ENCODE peak calls at places on chromosomes 6 and 20, in eight cellular contexts. M is vagina, J is heart left ventricle, G is HepG2, Y is astrocyte of the spinal cord, F is pancreas, Q is GM12878, S is heart right ventricle. K is an unnamed sample.

GRCh38 chr20:52083627-52084232 is 107.8 kb downstream of the ZFP64 start:
- DNase-seq in G (peak), M (no peak), J (no peak), Y (peak), Q (no peak), S (peak), F (no peak), K (peak)

GRCh38 chr6:158408552-158409130 is 96.4 kb downstream of the TULP4 start:
- DNase-seq in Q (no peak), F (no peak), S (peak), M (no peak), G (no peak), Y (peak), J (peak), K (peak)

GRCh38 chr6:110366241-110366640 is 8.1 kb upstream of the METTL24 start:
- DNase-seq in Q (no peak), Y (no peak), F (no peak), S (no peak), J (no peak), M (no peak), G (no peak), K (no peak)

GRCh38 chr6:139240161-139241010 is 51.4 kb downstream of the TXLNB start:
- DNase-seq in M (no peak), F (no peak), G (no peak), S (no peak), Q (no peak), Y (peak), J (peak), K (peak)

GRCh38 chr20:48189177-48189576 is 403.9 kb upstream of the SULF2 start:
- DNase-seq in G (peak), J (no peak), S (no peak), M (no peak), Q (peak), Y (peak), F (no peak), K (peak)

GRCh38 chr20:52103911-52104545 is 87.6 kb downstream of the ZFP64 start:
- DNase-seq in J (no peak), M (no peak), S (no peak), Q (no peak), F (no peak), Y (peak), G (no peak), K (no peak)

GRCh38 chr20:60295214-60295613 is 337.0 kb downstream of the CDH26 start:
- DNase-seq in Y (no peak), M (no peak), G (no peak), F (no peak), Q (no peak), S (no peak), J (no peak), K (no peak)

GRCh38 chr6:150537893-150538292 is 61.8 kb upstream of the PLEKHG1 start:
- DNase-seq in G (no peak), Q (no peak), J (no peak), M (no peak), F (no peak), S (peak), Y (no peak), K (no peak)

GRCh38 chr6:34839696-34840352 is 47.9 kb downstream of the BLTP3A start:
- DNase-seq in G (no peak), Y (no peak), S (no peak), J (no peak), Q (no peak), M (no peak), F (no peak), K (peak)

GRCh38 chr20:41693136-41693979 is 75.2 kb upstream of the CHD6 start:
- DNase-seq in M (no peak), S (peak), G (peak), F (peak), Q (peak), Y (peak), J (peak), K (peak)

GRCh38 chr6:24666097-24666615 is 543 bp downstream of the TDP2 start:
- DNase-seq in M (no peak), J (peak), F (peak), Q (no peak), Y (peak), S (no peak), G (no peak), K (no peak)

GRCh38 chr20:38599410-38599882 is 2.2 kb upstream of the ARHGAP40 start:
- DNase-seq in G (peak), Q (no peak), M (no peak), F (peak), J (peak), Y (no peak), S (peak), K (peak)

GRCh38 chr6:162442675-162443074 is 284.9 kb downstream of the PRKN start:
- DNase-seq in G (peak), S (no peak), M (no peak), Y (no peak), Q (no peak), J (no peak), F (no peak), K (no peak)

GRCh38 chr20:48619126-48620101 is 208.4 kb downstream of the PREX1 start:
- DNase-seq in J (peak), M (no peak), F (peak), G (no peak), S (peak), Y (no peak), Q (no peak), K (no peak)

GRCh38 chr6:133977983-133978895 is 25.2 kb downstream of the TBPL1 start:
- DNase-seq in M (no peak), Y (peak), J (no peak), F (no peak), Q (no peak), S (no peak), G (no peak), K (peak)

GRCh38 chr6:111565316-111566221 is 40.1 kb downstream of the TRAF3IP2 start:
- DNase-seq in Y (no peak), S (no peak), F (no peak), Q (no peak), G (peak), M (no peak), J (no peak), K (no peak)

GRCh38 chr20:60749804-60750602 is 502.1 kb upstream of the CDH4 start:
- DNase-seq in G (no peak), S (no peak), M (peak), F (no peak), J (no peak), Y (no peak), Q (no peak), K (no peak)

GRCh38 chr6:137724495-137725211 is 142.4 kb upstream of the TNFAIP3 start:
- DNase-seq in J (peak), M (no peak), Y (no peak), G (no peak), F (no peak), Q (no peak), S (peak), K (no peak)

GRCh38 chr6:107361568-107362270 is 97.6 kb downstream of the PDSS2 start:
- DNase-seq in J (no peak), F (no peak), G (peak), Y (peak), Q (no peak), S (no peak), M (no peak), K (peak)

GRCh38 chr6:147321260-147321659 is 117.0 kb downstream of the STXBP5 start:
- DNase-seq in Q (no peak), Y (no peak), M (no peak), S (no peak), G (peak), F (no peak), J (no peak), K (no peak)

GRCh38 chr6:164322533-164322932 is 908.0 kb downstream of the QKI start:
- DNase-seq in Y (peak), S (no peak), M (no peak), G (no peak), Q (no peak), F (no peak), J (no peak), K (peak)

GRCh38 chr6:34200340-34200971 is 36.2 kb upstream of the HMGA1 start:
- DNase-seq in F (no peak), J (no peak), S (no peak), Q (no peak), M (no peak), Y (no peak), G (no peak), K (peak)

GRCh38 chr20:4905612-4906011 is 95.7 kb downstream of the SLC23A2 start:
- DNase-seq in S (no peak), F (no peak), Q (no peak), J (no peak), M (no peak), Y (no peak), G (peak), K (no peak)

DNA sequence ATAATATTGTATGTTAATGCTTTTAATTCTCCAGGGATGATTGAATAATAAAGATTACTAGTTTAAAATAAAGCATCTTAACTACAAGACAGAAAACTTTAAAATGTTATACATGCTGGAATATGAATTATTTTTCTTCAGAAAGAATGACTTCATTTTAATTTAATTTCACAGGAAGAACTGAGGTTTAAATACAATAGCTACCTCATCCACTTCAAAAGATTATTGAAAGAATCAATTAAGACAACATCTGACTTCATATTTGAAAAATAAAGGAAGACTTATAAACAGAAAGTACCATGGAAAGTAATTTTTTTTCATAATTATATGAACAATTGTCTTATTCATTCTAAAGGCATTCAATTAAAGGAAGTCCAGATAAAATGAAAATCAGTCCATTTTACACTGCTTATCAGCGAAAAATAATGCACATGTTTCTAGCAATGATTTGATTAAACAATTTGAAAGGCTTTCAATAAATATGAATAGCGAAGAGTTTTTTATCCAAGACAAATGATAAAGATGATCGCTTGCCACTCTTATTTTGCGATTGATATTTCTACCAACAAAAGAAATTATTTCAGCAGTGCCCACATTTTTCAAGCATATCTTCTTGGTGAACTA is 368.5 kb upstream of the OPRM1 start:
- DNase-seq in M (no peak), J (no peak), Y (no peak), G (no peak), S (no peak), F (no peak), Q (no peak), K (no peak)
- TF ChIP-seq CTCF in M (no peak), J (no peak), Y (no peak), G (no peak), S (no peak), F (no peak), Q (no peak), K (no peak)

GRCh38 chr6:104940881-104941693 is 15.8 kb upstream of the LIN28B start:
- DNase-seq in S (no peak), M (no peak), F (peak), Q (no peak), J (no peak), Y (peak), G (peak), K (peak)
- H3K4me3 ChIP-seq in S (peak), M (peak), F (no peak), Q (no peak), J (peak), Y (peak), G (peak), K (peak)

GRCh38 chr6:31355540-31355988 is 1.4 kb downstream of the HLA-B start:
- DNase-seq in Q (no peak), M (no peak), F (no peak), J (no peak), Y (no peak), G (no peak), S (no peak), K (no peak)

GRCh38 chr6:31354788-31355539 is 2.0 kb downstream of the HLA-B start:
- DNase-seq in Q (no peak), S (no peak), G (no peak), J (no peak), Y (no peak), M (no peak), F (no peak), K (no peak)

GRCh38 chr6:31358302-31358701 is 1.3 kb upstream of the HLA-B start:
- DNase-seq in M (no peak), Q (no peak), J (no peak), G (no peak), Y (no peak), F (no peak), S (no peak), K (no peak)

GRCh38 chr6:31356946-31357466 is at the start of gene HLA-B:
- DNase-seq in M (no peak), Y (peak), Q (peak), J (peak), G (peak), S (peak), F (peak), K (peak)

GRCh38 chr6:31356216-31356945 is 598 bp downstream of the HLA-B start:
- DNase-seq in Y (no peak), J (peak), G (no peak), M (no peak), S (peak), F (peak), Q (no peak), K (peak)
- TF ChIP-seq CTCF in Y (no peak), J (no peak), G (no peak), M (no peak), S (no peak), F (no peak), Q (no peak), K (no peak)

DNA sequence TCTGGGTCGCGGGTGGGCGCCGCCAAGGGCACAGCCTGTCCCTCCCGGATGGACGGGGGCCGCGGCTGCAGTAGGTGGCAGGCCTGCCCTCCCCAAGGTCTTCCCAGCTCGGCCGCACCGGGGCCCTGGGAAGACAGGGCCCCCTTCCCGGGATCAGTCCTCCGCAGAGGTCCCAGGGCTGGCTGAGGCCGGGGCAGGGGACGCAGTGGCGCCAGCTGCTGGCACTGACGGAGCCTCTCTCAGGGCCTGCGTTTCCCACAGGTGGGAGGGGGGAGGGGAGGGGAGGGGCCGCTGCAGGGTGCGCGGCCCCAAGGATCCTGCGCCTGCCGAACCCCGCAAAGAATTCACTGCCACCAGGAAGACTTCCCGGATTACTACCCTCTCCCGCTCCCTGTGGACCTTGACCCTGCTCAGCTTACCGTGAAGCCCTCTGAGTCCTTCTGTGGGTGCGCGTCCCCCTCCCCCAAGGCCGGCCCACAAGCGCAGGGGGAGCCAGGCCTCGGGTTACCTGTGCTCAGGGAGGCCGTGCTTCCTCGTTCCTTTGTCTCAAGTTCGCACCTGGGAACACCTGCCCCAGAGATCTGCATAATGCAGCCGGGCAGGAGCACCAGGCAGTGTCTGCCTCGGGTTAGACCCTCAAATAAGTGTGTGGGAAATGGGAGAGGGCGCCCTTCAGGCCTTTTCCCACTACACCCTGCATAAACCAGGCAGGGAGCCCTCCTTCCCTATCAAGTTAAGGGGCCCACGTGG is 5.1 kb downstream of the LZTS3 start:
- DNase-seq in M (no peak), F (peak), J (no peak), Y (no peak), G (peak), S (no peak), Q (no peak), K (no peak)
- H3K4me3 ChIP-seq in M (no peak), F (peak), J (peak), Y (no peak), G (peak), S (peak), Q (no peak), K (no peak)